ENCODE peak calls at places on chromosome 20, in eight cellular contexts. T is heart right ventricle, F is right cardiac atrium, Z is lower lobe of right lung, M is MM.1S, J is left ventricle myocardium inferior, R is neuronal stem cell, S is aorta. C is an unnamed sample. For H3K4me1, the result is how much of the 10 kb centered on the place peaks cover.

GRCh38 chr20:45343445-45343866 is 4.8 kb downstream of the SDC4 start:
- DNase-seq in F (no peak), J (no peak), T (no peak), M (no peak), Z (peak), S (no peak), R (no peak), C (no peak)

GRCh38 chr20:38298768-38299288 is 5.1 kb upstream of the BPI start:
- DNase-seq in J (peak), R (no peak), F (peak), T (peak), Z (peak), S (peak), M (no peak), C (peak)

GRCh38 chr20:37475258-37475657 is 45.8 kb upstream of the NNAT start:
- DNase-seq in T (no peak), Z (no peak), F (no peak), R (no peak), S (no peak), J (no peak), M (no peak), C (no peak)

GRCh38 chr20:43670423-43670822 is 3.5 kb downstream of the MYBL2 start:
- DNase-seq in R (no peak), Z (no peak), T (no peak), J (no peak), M (no peak), S (no peak), F (no peak), C (no peak)

GRCh38 chr20:61605862-61606557 is 353.9 kb downstream of the CDH4 start:
- DNase-seq in T (no peak), Z (no peak), M (no peak), F (no peak), S (no peak), R (no peak), J (no peak), C (no peak)

GRCh38 chr20:18909254-18909653 is 95.7 kb downstream of the SCP2D1 start:
- DNase-seq in S (no peak), R (no peak), J (no peak), F (no peak), Z (no peak), T (no peak), M (no peak), C (no peak)

GRCh38 chr20:13105071-13105470 is 96.3 kb downstream of the SPTLC3 start:
- DNase-seq in T (no peak), M (no peak), J (no peak), F (no peak), Z (no peak), S (no peak), R (peak), C (no peak)

GRCh38 chr20:43508604-43509040 is 1.1 kb downstream of the L3MBTL1 start:
- DNase-seq in R (no peak), F (no peak), Z (no peak), S (no peak), J (no peak), T (no peak), M (no peak), C (no peak)

GRCh38 chr20:47392015-47392720 is 35.7 kb upstream of the ZMYND8 start:
- DNase-seq in M (peak), S (no peak), T (no peak), F (peak), R (no peak), Z (no peak), J (peak), C (no peak)

GRCh38 chr20:42095221-42095620 is 477.0 kb upstream of the CHD6 start:
- DNase-seq in Z (no peak), F (no peak), R (no peak), S (no peak), M (peak), J (no peak), T (no peak), C (no peak)

GRCh38 chr20:47857142-47857993 is 72.1 kb upstream of the SULF2 start:
- DNase-seq in S (no peak), M (peak), T (peak), Z (no peak), R (no peak), J (peak), F (peak), C (peak)

GRCh38 chr20:50915424-50915823 is 15.8 kb downstream of the ADNP start:
- DNase-seq in T (no peak), Z (no peak), J (no peak), S (no peak), M (no peak), R (no peak), F (no peak), C (no peak)

GRCh38 chr20:56483970-56484369 is 15.5 kb downstream of the RTF2 start:
- DNase-seq in R (no peak), F (no peak), T (no peak), M (no peak), Z (no peak), J (no peak), S (no peak), C (no peak)

GRCh38 chr20:14992961-14993360 is 655.5 kb upstream of the FLRT3 start:
- DNase-seq in Z (no peak), R (no peak), F (no peak), S (no peak), J (no peak), T (no peak), M (no peak), C (no peak)

GRCh38 chr20:38127920-38128528 is 37.0 kb downstream of the TGM2 start:
- DNase-seq in Z (peak), S (no peak), R (no peak), M (no peak), J (no peak), F (no peak), T (no peak), C (peak)

GRCh38 chr20:46317685-46318177 is 9.4 kb upstream of the CDH22 start:
- DNase-seq in M (no peak), T (no peak), S (no peak), F (no peak), Z (no peak), R (no peak), J (no peak), C (no peak)

GRCh38 chr20:41213150-41213820 is 75.9 kb downstream of the PLCG1 start:
- DNase-seq in F (no peak), J (peak), S (no peak), Z (no peak), M (peak), R (no peak), T (no peak), C (no peak)

GRCh38 chr20:40860487-40860902 is 168.1 kb upstream of the TOP1 start:
- DNase-seq in M (no peak), F (no peak), Z (no peak), S (no peak), T (no peak), J (no peak), R (no peak), C (no peak)

GRCh38 chr20:10863337-10864060 is 189.7 kb upstream of the JAG1 start:
- DNase-seq in R (no peak), S (no peak), F (peak), J (peak), T (peak), Z (no peak), M (no peak), C (no peak)

GRCh38 chr20:61349447-61350165 is 97.5 kb downstream of the CDH4 start:
- DNase-seq in J (no peak), T (no peak), Z (no peak), M (no peak), F (no peak), S (no peak), R (no peak), C (no peak)

DNA sequence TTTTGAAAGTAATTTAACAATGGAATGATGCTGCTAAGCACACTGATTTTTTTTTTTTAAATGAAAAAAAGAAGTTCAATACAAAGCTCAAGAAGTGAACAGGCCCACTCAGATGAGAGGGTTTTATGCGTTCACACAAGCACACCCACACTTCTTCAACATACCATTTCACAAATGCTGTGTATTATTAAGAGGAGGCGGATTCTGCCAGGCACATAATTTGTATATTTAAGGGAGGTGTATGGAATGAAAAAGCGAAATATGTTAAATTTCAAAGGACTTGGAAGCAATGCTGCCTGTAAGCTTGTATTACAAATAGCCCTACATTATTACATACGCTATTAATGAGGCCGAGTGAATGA is 123.9 kb downstream of the INSM1 start:
- DNase-seq in S (no peak), R (no peak), J (no peak), M (no peak), T (no peak), F (no peak), Z (no peak), C (no peak)
- H3K4me1 ChIP-seq in S (under half), R (under half), J (under half), M (under half), T (under half), F (under half), Z (under half), C (under half)

GRCh38 chr20:1315804-1316203 is 13.1 kb downstream of the SDCBP2 start:
- DNase-seq in T (no peak), F (no peak), S (no peak), R (no peak), J (no peak), M (no peak), Z (no peak), C (no peak)

GRCh38 chr20:1312904-1313235 is 16.1 kb downstream of the SDCBP2 start:
- DNase-seq in T (no peak), F (no peak), J (no peak), R (no peak), Z (no peak), M (no peak), S (no peak), C (no peak)

GRCh38 chr20:1310506-1311190 is 18.3 kb downstream of the SDCBP2 start:
- DNase-seq in R (no peak), J (no peak), F (no peak), T (no peak), Z (no peak), M (peak), S (peak), C (no peak)

GRCh38 chr20:1312308-1312707 is 16.6 kb downstream of the SDCBP2 start:
- DNase-seq in M (no peak), T (no peak), J (no peak), S (peak), F (no peak), Z (no peak), R (no peak), C (no peak)

GRCh38 chr20:1313236-1313964 is 15.5 kb downstream of the SDCBP2 start:
- DNase-seq in J (peak), M (peak), F (peak), Z (peak), R (peak), S (peak), T (peak), C (peak)
- H3K4me3 ChIP-seq in J (peak), M (no peak), F (no peak), Z (no peak), R (peak), S (no peak), T (peak), C (no peak)

GRCh38 chr20:58559368-58559729 is 44.1 kb upstream of the APCDD1L start:
- DNase-seq in J (no peak), Z (no peak), S (no peak), T (no peak), M (no peak), R (no peak), F (no peak), C (no peak)

GRCh38 chr20:58557713-58558335 is 42.6 kb upstream of the APCDD1L start:
- DNase-seq in Z (no peak), F (no peak), S (no peak), R (no peak), T (no peak), J (no peak), M (no peak), C (no peak)

GRCh38 chr20:58555078-58555765 is 40.0 kb upstream of the APCDD1L start:
- DNase-seq in F (no peak), M (no peak), Z (no peak), R (no peak), J (no peak), T (no peak), S (no peak), C (no peak)

GRCh38 chr20:58558483-58559367 is 43.5 kb upstream of the APCDD1L start:
- DNase-seq in T (no peak), M (no peak), F (no peak), Z (no peak), J (no peak), S (no peak), R (no peak), C (no peak)

GRCh38 chr20:58556961-58557360 is 41.8 kb upstream of the APCDD1L start:
- DNase-seq in J (no peak), F (peak), R (no peak), M (no peak), Z (no peak), T (no peak), S (no peak), C (no peak)
- H3K27ac ChIP-seq in J (no peak), F (no peak), R (no peak), M (no peak), Z (no peak), T (no peak), S (no peak), C (no peak)

GRCh38 chr20:62621251-62622110 is 20.8 kb upstream of the SLCO4A1 start:
- DNase-seq in M (no peak), T (no peak), Z (no peak), S (no peak), R (no peak), F (no peak), J (no peak), C (no peak)

GRCh38 chr20:62622877-62623487 is 19.3 kb upstream of the SLCO4A1 start:
- DNase-seq in Z (no peak), R (no peak), M (no peak), T (no peak), J (no peak), F (no peak), S (no peak), C (no peak)

GRCh38 chr20:62620624-62621023 is 21.7 kb upstream of the SLCO4A1 start:
- DNase-seq in M (no peak), J (no peak), S (no peak), T (no peak), Z (no peak), F (no peak), R (no peak), C (no peak)

GRCh38 chr20:62623488-62624324 is 18.6 kb upstream of the SLCO4A1 start:
- DNase-seq in M (peak), R (peak), Z (peak), J (peak), S (peak), F (peak), T (peak), C (peak)

GRCh38 chr20:62622178-62622876 is 20.0 kb upstream of the SLCO4A1 start:
- DNase-seq in R (no peak), Z (no peak), S (no peak), T (no peak), J (no peak), F (no peak), M (no peak), C (no peak)
- H3K4me1 ChIP-seq in R (under half), Z (half or more), S (under half), T (half or more), J (half or more), F (under half), M (under half), C (under half)

GRCh38 chr20:49684335-49684997 is 29.2 kb downstream of the B4GALT5 start:
- DNase-seq in M (no peak), J (no peak), F (no peak), R (no peak), S (no peak), T (no peak), Z (peak), C (no peak)
- H3K4me3 ChIP-seq in M (no peak), J (no peak), F (no peak), R (no peak), S (no peak), T (no peak), Z (no peak), C (no peak)

GRCh38 chr20:24831232-24831631 is 117.8 kb upstream of the CST7 start:
- DNase-seq in R (no peak), S (no peak), F (no peak), M (no peak), T (no peak), Z (no peak), J (no peak), C (no peak)
- H3K27ac ChIP-seq in R (no peak), S (no peak), F (no peak), M (no peak), T (no peak), Z (no peak), J (no peak), C (no peak)

DNA sequence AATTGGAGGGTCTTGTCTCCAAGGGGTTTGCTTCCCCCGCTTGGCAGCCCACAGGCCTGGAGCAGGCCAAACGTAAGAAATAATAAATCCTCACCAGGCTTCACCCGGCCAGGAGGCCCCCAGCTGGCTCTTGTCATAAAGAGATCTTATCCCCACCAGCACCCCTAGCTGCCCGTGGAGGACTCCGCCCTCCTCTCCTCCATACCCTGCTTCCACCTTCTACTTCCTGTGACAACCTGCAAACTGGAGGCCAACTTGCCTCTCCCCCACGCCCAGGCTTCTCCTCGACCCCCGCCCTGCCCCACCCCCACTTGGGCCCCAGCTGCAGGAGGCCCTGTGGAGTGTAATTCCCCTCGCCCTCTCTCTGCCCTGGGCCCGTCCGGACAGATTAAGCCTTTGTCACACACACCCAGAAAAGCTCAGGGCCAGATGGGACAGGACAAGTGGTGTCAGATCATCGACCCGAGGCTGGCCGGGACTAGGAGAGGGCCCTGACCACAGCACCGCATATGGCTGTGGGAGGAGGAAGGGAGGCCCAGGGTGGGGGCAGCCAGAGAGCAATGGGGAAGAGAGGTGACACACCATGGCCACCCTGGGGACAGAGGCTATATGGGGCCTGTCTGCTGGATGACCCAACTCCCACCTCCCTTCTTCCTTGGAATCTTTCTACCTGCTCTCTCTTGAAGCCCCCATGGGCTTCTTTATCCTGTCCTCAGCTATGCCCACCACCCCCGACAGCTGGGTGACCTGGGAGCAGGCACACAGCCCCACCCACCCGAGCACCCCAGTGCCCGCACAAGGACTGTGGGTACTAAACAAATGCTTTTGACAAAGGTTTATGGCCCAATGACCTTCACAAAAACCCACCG is 3.9 kb downstream of the NOL4L start:
- DNase-seq in F (no peak), T (peak), S (no peak), J (no peak), M (no peak), R (no peak), Z (no peak), C (no peak)
- H3K4me1 ChIP-seq in F (under half), T (under half), S (under half), J (under half), M (under half), R (under half), Z (under half), C (under half)

GRCh38 chr20:3934628-3935027 is 45.4 kb downstream of the PANK2 start:
- DNase-seq in M (no peak), T (peak), J (no peak), Z (no peak), S (no peak), R (no peak), F (no peak), C (peak)

GRCh38 chr20:3931664-3932063 is 42.5 kb downstream of the PANK2 start:
- DNase-seq in S (peak), J (no peak), T (no peak), M (no peak), R (no peak), F (no peak), Z (no peak), C (no peak)

GRCh38 chr20:3932277-3933073 is 43.3 kb downstream of the PANK2 start:
- DNase-seq in J (no peak), S (no peak), F (no peak), T (no peak), M (peak), R (no peak), Z (no peak), C (no peak)

GRCh38 chr20:3935295-3935955 is 46.2 kb downstream of the PANK2 start:
- DNase-seq in J (peak), Z (no peak), R (no peak), S (peak), M (no peak), F (peak), T (peak), C (peak)

GRCh38 chr20:3933126-3933684 is 44.0 kb downstream of the PANK2 start:
- DNase-seq in M (no peak), Z (no peak), T (no peak), R (no peak), S (no peak), J (no peak), F (no peak), C (no peak)
- H3K4me3 ChIP-seq in M (no peak), Z (peak), T (peak), R (no peak), S (no peak), J (peak), F (peak), C (peak)

DNA sequence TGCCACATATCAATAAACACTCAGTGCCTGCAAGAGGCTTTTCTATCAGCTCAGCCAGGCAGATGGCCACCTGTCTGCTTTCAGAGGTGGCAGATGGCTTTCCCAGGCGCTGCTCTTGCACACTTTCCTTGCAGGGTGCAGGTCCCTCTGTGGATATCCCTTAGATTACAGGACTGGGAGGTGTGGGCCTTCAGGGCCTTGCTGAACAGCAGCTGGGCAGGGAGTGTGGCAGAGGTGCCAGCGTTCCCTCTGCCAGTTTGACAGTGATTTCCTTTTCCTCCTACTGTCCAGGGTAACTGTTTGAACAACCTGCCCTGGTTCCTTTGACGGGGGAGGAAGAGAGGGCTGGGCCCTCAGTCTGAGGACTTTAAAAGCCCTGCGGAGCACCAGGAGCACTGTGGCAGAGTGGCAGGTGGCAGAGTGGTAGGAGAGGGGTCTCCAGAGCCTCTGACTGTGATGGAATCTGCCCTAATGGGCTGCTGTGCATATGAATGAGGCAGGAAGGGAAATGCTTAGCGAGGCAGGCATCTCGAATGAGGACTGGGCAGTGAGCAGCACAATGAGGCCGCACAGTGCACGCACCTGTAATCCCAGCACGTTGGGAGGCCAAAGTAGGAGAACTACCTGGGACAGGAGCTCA is 34.2 kb downstream of the ABHD12 start:
- DNase-seq in Z (no peak), F (no peak), M (no peak), R (no peak), J (no peak), T (no peak), S (no peak), C (no peak)
- H3K27ac ChIP-seq in Z (no peak), F (no peak), M (no peak), R (no peak), J (no peak), T (no peak), S (no peak), C (no peak)

C was measured in uterus.